ENCODE peak calls at places on chromosomes 5 and 9, in six cellular contexts. I is stimulated activated CD4-positive, alpha-beta T cell treated with anti-CD3 and anti-CD28 coated beads, Interleukin-1b, Interleukin-23, amount 100 ng/mL, for 24 hours; H is T-helper 2 cell; P is fibroblast of the aortic adventitia; U is H54; O is activated CD4-positive, CD25-positive, alpha-beta regulatory T cell treated with anti-CD3 and anti-CD28 coated beads, Interleukin-2, amount 50 U/mL, for 16 hours. Z is an unnamed sample.

GRCh38 chr5:125262782-125263181 is 516.3 kb upstream of the ZNF608 start:
- DNase-seq in H (no peak), O (no peak), U (no peak), I (no peak), P (peak; percentile 24), Z (no peak)

GRCh38 chr9:130385257-130385656 is 59.5 kb upstream of the ASS1 start:
- DNase-seq in P (no peak), H (no peak), U (no peak), O (no peak), I (no peak), Z (no peak)

GRCh38 chr5:133873936-133874585 is 94.4 kb downstream of the C5orf15 start:
- DNase-seq in H (no peak), I (peak; percentile 26), P (peak; percentile 33), U (no peak), O (no peak), Z (peak; percentile 9)

GRCh38 chr9:105065119-105066088 is 137.4 kb upstream of the ABCA1 start:
- DNase-seq in U (no peak), P (no peak), H (no peak), I (no peak), O (no peak), Z (peak; percentile 49)

GRCh38 chr9:96781552-96781951 is 3.7 kb upstream of the ZNF510 start:
- DNase-seq in O (no peak), H (no peak), P (no peak), I (no peak), U (no peak), Z (no peak)

GRCh38 chr5:176652136-176652535 is 4.9 kb downstream of the TSPAN17 start:
- DNase-seq in O (no peak), P (peak; percentile 16), U (no peak), I (no peak), H (no peak), Z (no peak)

GRCh38 chr9:84277646-84278045 is 62.9 kb downstream of the SLC28A3 start:
- DNase-seq in H (no peak), I (no peak), O (no peak), P (no peak), U (no peak), Z (no peak)

GRCh38 chr5:43661102-43661501 is 58.1 kb downstream of the NNT start:
- DNase-seq in H (no peak), P (peak; percentile 72), O (no peak), I (no peak), U (no peak), Z (peak; percentile 71)

GRCh38 chr5:1668141-1668721 is 131.4 kb downstream of the MRPL36 start:
- DNase-seq in H (no peak), P (no peak), U (no peak), I (no peak), O (no peak), Z (no peak)

GRCh38 chr9:33924978-33925797 is 108.2 kb downstream of the UBE2R2 start:
- DNase-seq in O (no peak), U (peak; percentile 13), I (no peak), H (no peak), P (peak; percentile 71), Z (peak; percentile 62)

GRCh38 chr9:98429613-98430012 is 174.2 kb upstream of the TBC1D2 start:
- DNase-seq in H (no peak), U (no peak), O (no peak), P (peak; percentile 81), I (no peak), Z (peak; percentile 77)

GRCh38 chr9:37618817-37619216 is 26.4 kb upstream of the TOMM5 start:
- DNase-seq in I (no peak), O (no peak), H (no peak), U (peak; percentile 18), P (peak; percentile 42), Z (peak; percentile 55)

GRCh38 chr9:113520109-113520642 is 56.6 kb downstream of the RGS3 start:
- DNase-seq in H (no peak), P (no peak), I (peak; percentile 34), O (no peak), U (peak; percentile 50), Z (no peak)

Z was measured in fibroblast of villous mesenchyme.